ENCODE peak calls at places on chromosomes 6 and 20, in five cellular contexts. J is body of pancreas, T is IMR-90, B is Peyer's patch, X is K562. O is an unnamed sample.

GRCh38 chr20:35558981-35559693 is 17.3 kb downstream of the ERGIC3 start:
- DNase-seq in J (no peak), T (no peak), B (no peak), X (no peak), O (no peak)

GRCh38 chr6:9062581-9062980 is 627.2 kb upstream of the SLC35B3 start:
- DNase-seq in J (no peak), T (no peak), B (no peak), X (no peak), O (no peak)

GRCh38 chr6:786946-787763 is 94.2 kb upstream of the EXOC2 start:
- DNase-seq in J (no peak), T (peak; percentile 3), B (no peak), X (peak; percentile 61), O (no peak)

GRCh38 chr6:111589366-111589765 is 16.3 kb downstream of the TRAF3IP2 start:
- DNase-seq in J (no peak), T (peak; percentile 83), B (no peak), X (no peak), O (peak; percentile 74)

GRCh38 chr6:147506704-147507114 is 1.8 kb upstream of the SAMD5 start:
- DNase-seq in J (peak; percentile 60), T (peak; percentile 45), B (peak; percentile 85), X (peak; percentile 87), O (peak; percentile 61)

GRCh38 chr6:38137609-38138008 is 318.1 kb downstream of the ZFAND3 start:
- DNase-seq in J (no peak), T (no peak), B (no peak), X (no peak), O (no peak)

GRCh38 chr6:112269165-112269564 is 14.8 kb upstream of the LAMA4 start:
- DNase-seq in J (no peak), T (peak; percentile 31), B (no peak), X (no peak), O (no peak)

GRCh38 chr20:63102720-63103375 is 96.1 kb upstream of the BHLHE23 start:
- DNase-seq in J (no peak), T (peak; percentile 6), B (peak; percentile 51), X (no peak), O (peak; percentile 22)

GRCh38 chr20:47703748-47704147 is 81.5 kb downstream of the SULF2 start:
- DNase-seq in J (no peak), T (no peak), B (no peak), X (no peak), O (no peak)

GRCh38 chr6:139336994-139337393 is 37.5 kb downstream of the CITED2 start:
- DNase-seq in J (no peak), T (no peak), B (no peak), X (no peak), O (no peak)

GRCh38 chr6:161639772-161640171 is 365.9 kb upstream of the AGPAT4 start:
- DNase-seq in J (no peak), T (no peak), B (no peak), X (no peak), O (no peak)

GRCh38 chr6:2053691-2054090 is 191.7 kb downstream of the GMDS start:
- DNase-seq in J (no peak), T (no peak), B (no peak), X (no peak), O (no peak)

GRCh38 chr6:150425508-150425907 is 56.7 kb downstream of the IYD start:
- DNase-seq in J (no peak), T (no peak), B (no peak), X (no peak), O (no peak)

GRCh38 chr6:13985663-13986325 is 61.0 kb downstream of the RNF182 start:
- DNase-seq in J (no peak), T (no peak), B (no peak), X (peak; percentile 53), O (no peak)

GRCh38 chr6:118770835-118771234 is 119.4 kb upstream of the CEP85L start:
- DNase-seq in J (no peak), T (no peak), B (no peak), X (no peak), O (no peak)

GRCh38 chr6:37134622-37135191 is 35.2 kb upstream of the PIM1 start:
- DNase-seq in J (peak; percentile 63), T (peak; percentile 96), B (no peak), X (no peak), O (peak; percentile 82)

GRCh38 chr6:37131960-37132253 is 38.0 kb upstream of the PIM1 start:
- DNase-seq in J (no peak), T (no peak), B (no peak), X (no peak), O (no peak)

GRCh38 chr6:37127961-37128862 is 41.7 kb upstream of the PIM1 start:
- DNase-seq in J (no peak), T (peak; percentile 74), B (peak; percentile 75), X (peak; percentile 80), O (peak; percentile 54)

GRCh38 chr6:37130704-37131103 is 39.2 kb upstream of the PIM1 start:
- DNase-seq in J (no peak), T (peak; percentile 56), B (no peak), X (no peak), O (peak; percentile 72)

GRCh38 chr6:37131104-37131959 is 38.6 kb upstream of the PIM1 start:
- DNase-seq in J (peak; percentile 29), T (no peak), B (peak; percentile 60), X (no peak), O (peak; percentile 73)
- TF ChIP-seq POLR2A in J (no peak), T (no peak), B (no peak), X (no peak), O (no peak)

DNA sequence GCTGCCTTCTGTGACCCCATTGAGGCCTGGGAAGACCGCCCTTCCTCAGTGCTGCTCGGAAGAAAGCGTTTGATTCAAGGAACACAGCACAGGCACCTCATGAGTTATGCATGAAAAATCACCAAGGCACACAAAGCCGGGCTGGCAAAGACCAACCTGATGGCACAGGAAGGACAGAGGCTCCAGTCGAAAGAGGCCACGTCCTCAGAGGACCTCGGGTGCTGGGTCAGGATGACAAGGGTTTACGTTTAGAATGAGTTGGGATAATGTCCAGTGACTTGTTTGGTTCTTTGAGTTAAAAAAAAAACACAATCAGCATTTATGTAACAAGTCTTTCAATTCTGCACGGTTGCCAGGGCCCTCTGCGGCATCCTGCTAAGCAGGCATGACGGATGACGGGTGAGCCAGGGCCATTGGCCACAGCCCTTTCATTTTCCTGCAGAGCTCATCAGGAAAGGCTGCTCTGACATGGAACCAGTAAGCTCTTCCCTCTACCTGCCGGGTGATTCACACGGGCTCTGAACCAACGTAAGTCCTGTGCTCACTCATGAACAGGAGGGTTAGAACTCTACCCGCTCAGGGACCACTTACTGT is 112.8 kb downstream of the DACT2 start:
- DNase-seq in J (peak; percentile 34), T (no peak), B (no peak), X (no peak), O (no peak)
- H3K9me3 ChIP-seq in J (no peaks in the 10 kb centered on the region), T (peaks cover 28% of the 10 kb centered on the region), B (no peaks in the 10 kb centered on the region), X (no peaks in the 10 kb centered on the region), O (no peaks in the 10 kb centered on the region)

DNA sequence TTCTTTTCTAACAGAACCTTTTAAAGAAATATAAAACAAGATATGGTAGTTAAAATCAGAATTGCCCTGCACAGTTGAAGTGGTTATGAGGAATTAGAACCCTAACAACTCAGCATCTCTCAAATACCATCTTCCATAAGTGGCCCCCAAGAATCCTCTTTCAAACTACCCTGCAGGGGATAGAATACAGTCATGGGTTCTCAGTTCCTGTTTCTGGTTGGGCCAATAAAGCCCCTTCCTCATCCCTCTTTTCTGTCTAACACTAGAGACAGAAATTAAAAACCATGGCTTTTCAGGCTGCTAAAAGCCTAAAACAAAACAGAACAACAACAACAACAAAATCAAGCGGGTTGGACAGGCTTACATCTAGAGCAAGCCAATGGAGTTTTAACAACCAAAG is 6.7 kb upstream of the LCA5 start:
- DNase-seq in J (no peak), T (no peak), B (no peak), X (no peak), O (no peak)
- H3K4me1 ChIP-seq in J (peaks cover 26% of the 10 kb centered on the region), T (peaks cover 8% of the 10 kb centered on the region), B (no peaks in the 10 kb centered on the region), X (no peaks in the 10 kb centered on the region), O (peaks cover 6% of the 10 kb centered on the region)

GRCh38 chr20:45361794-45362193 is 1.2 kb upstream of the SYS1 start:
- DNase-seq in J (no peak), T (no peak), B (no peak), X (no peak), O (no peak)

GRCh38 chr20:45365444-45365970 is 2.6 kb downstream of the SYS1 start:
- DNase-seq in J (no peak), T (no peak), B (no peak), X (no peak), O (no peak)

GRCh38 chr20:45363611-45364492 is 896 bp downstream of the SYS1 start:
- DNase-seq in J (no peak), T (no peak), B (no peak), X (no peak), O (no peak)

GRCh38 chr20:45366192-45366591 is 3.2 kb downstream of the SYS1 start:
- DNase-seq in J (no peak), T (no peak), B (no peak), X (no peak), O (no peak)

DNA sequence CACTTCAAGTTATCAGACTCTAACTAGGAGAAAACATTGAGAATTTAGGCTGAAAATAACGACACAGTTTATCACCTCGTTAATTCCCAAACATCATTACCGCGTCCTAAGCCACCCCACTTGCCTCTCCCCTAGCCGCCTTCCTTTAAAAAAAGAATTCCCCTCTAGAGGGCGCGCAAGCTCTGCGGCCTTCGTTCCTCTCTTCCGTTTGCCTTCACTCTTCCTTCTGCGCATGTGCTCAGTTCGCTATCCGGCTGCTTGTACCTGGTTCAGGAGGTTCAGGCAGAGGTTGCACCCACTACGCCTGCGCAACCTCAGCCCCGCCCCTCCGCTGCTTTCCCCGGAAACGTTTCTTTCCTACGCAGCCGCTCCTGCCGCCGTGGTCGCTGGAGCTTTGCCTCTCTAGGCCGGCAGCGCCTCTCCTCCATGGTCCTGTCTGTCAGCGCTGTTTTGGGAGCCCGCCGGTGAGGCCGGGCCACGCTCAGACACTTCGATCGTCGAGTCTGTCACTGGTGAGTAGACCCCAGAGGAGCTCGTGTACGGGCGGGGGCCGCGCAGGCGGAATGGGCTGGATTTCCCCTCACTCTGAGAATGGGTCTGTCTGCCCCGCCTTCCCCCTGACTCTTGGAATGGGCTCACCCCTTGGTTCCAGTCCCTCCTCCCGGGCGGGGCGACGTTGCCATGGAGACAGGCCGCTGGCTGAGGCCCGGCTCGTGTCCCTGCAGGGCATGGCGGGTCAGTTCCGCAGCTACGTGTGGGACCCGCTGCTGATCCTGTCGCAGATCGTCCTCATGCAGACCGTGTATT is at the start of gene SYS1:
- DNase-seq in J (peak; percentile 100), T (peak; percentile 98), B (peak; percentile 99), X (peak; percentile 98), O (peak; percentile 99)
- TF ChIP-seq POLR2A in J (peak; percentile 97), T (peak; percentile 97), B (peak; percentile 93), X (peak; percentile 94), O (peak; percentile 98)

GRCh38 chr20:56001106-56001785 is 4.1 kb downstream of the CBLN4 start:
- DNase-seq in J (peak; percentile 42), T (no peak), B (no peak), X (no peak), O (no peak)
- H3K9me3 ChIP-seq in J (no peaks in the 10 kb centered on the region), T (peaks cover 29% of the 10 kb centered on the region), B (no peaks in the 10 kb centered on the region), X (no peaks in the 10 kb centered on the region), O (no peaks in the 10 kb centered on the region)

DNA sequence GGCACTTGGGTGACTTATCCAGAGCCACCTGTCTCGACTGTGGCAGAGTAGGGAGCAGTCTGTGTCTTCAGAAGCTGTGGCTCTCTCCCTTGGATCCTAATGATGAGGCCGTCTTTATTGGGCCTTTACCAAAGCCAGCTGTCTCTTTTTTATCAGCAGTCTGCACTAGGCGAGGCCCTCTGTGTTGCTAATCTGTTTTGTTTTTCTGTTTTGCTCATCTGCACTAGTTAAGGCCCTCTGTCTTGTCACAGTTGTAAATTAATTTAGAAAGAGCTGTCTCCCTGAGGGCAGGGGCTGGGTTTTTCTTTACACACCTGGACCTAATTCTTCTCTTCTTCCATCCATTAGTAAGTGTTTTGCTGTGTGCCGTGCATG is 45.0 kb downstream of the CDS2 start:
- DNase-seq in J (no peak), T (no peak), B (no peak), X (peak; percentile 29), O (no peak)
- H3K4me1 ChIP-seq in J (peaks cover 6% of the 10 kb centered on the region), T (peaks cover 11% of the 10 kb centered on the region), B (peaks cover 6% of the 10 kb centered on the region), X (no peaks in the 10 kb centered on the region), O (peaks cover 23% of the 10 kb centered on the region)